ENCODE peak calls at places on chromosomes 2 and 18, in eight cellular contexts. L is fibroblast of villous mesenchyme, M is left ventricle myocardium inferior, V is endothelial cell, O is AG04450, Y is BE2C, U is cardiac fibroblast, W is testis. E is an unnamed sample.

GRCh38 chr2:124437811-124438210 is 412.7 kb downstream of the CNTNAP5 start:
- DNase-seq in L (no peak), M (no peak), V (peak; percentile 50), O (no peak), Y (no peak), U (peak; percentile 9), W (no peak), E (no peak)

GRCh38 chr2:61928816-61929471 is 23.5 kb downstream of the COMMD1 start:
- DNase-seq in L (peak; percentile 76), M (no peak), V (no peak), O (no peak), Y (no peak), U (no peak), W (no peak), E (peak; percentile 37)

GRCh38 chr2:22626621-22627020 is 758.4 kb upstream of the KLHL29 start:
- DNase-seq in L (no peak), M (no peak), V (peak; percentile 27), O (no peak), Y (peak; percentile 40), U (no peak), W (peak; percentile 35), E (no peak)

GRCh38 chr2:217935901-217936684 is 66.7 kb downstream of the TNS1 start:
- DNase-seq in L (peak; percentile 68), M (peak; percentile 11), V (no peak), O (no peak), Y (no peak), U (no peak), W (no peak), E (peak; percentile 77)

GRCh38 chr18:76943542-76944339 is 121.4 kb downstream of the ZNF236 start:
- DNase-seq in L (peak; percentile 98), M (no peak), V (no peak), O (peak; percentile 60), Y (no peak), U (peak; percentile 76), W (no peak), E (peak; percentile 87)

GRCh38 chr2:222827417-222827816 is 33.4 kb upstream of the ACSL3 start:
- DNase-seq in L (no peak), M (no peak), V (no peak), O (no peak), Y (no peak), U (no peak), W (no peak), E (no peak)

GRCh38 chr2:201674794-201675193 is 23.6 kb downstream of the MPP4 start:
- DNase-seq in L (no peak), M (no peak), V (no peak), O (no peak), Y (no peak), U (no peak), W (no peak), E (no peak)

GRCh38 chr2:61707984-61708852 is 145.6 kb downstream of the FAM161A start:
- DNase-seq in L (peak; percentile 33), M (no peak), V (no peak), O (peak; percentile 23), Y (no peak), U (peak; percentile 50), W (no peak), E (no peak)

GRCh38 chr2:238947243-238947760 is 99.4 kb downstream of the TWIST2 start:
- DNase-seq in L (no peak), M (no peak), V (peak; percentile 1), O (no peak), Y (no peak), U (no peak), W (peak; percentile 7), E (no peak)

GRCh38 chr2:130819226-130819914 is 17.3 kb upstream of the ARHGEF4 start:
- DNase-seq in L (no peak), M (no peak), V (no peak), O (no peak), Y (no peak), U (no peak), W (no peak), E (no peak)
- TF ChIP-seq CTCF in L (no peak), M (no peak), V (no peak), O (no peak), Y (no peak), U (no peak), W (no peak), E (no peak)

GRCh38 chr2:209556354-209556961 is 132.6 kb downstream of the MAP2 start:
- DNase-seq in L (peak; percentile 39), M (no peak), V (no peak), O (peak; percentile 8), Y (peak; percentile 14), U (peak; percentile 79), W (peak; percentile 23), E (peak; percentile 54)
- TF ChIP-seq CTCF in L (peak; percentile 54), M (peak; percentile 67), V (no peak), O (peak; percentile 75), Y (peak; percentile 76), U (peak; percentile 63), W (no peak), E (peak; percentile 82)

GRCh38 chr2:152646264-152646663 is 71.0 kb downstream of the PRPF40A start:
- DNase-seq in L (no peak), M (no peak), V (no peak), O (no peak), Y (no peak), U (no peak), W (no peak), E (no peak)

GRCh38 chr2:152646775-152647174 is 70.5 kb downstream of the PRPF40A start:
- DNase-seq in L (peak; percentile 67), M (no peak), V (no peak), O (peak; percentile 80), Y (no peak), U (peak; percentile 90), W (no peak), E (peak; percentile 90)

GRCh38 chr2:152647417-152648010 is 69.7 kb downstream of the PRPF40A start:
- DNase-seq in L (peak; percentile 38), M (peak; percentile 63), V (no peak), O (no peak), Y (no peak), U (no peak), W (peak; percentile 63), E (peak; percentile 67)

GRCh38 chr2:152649997-152650396 is 67.3 kb downstream of the PRPF40A start:
- DNase-seq in L (no peak), M (no peak), V (no peak), O (no peak), Y (no peak), U (no peak), W (no peak), E (no peak)

DNA sequence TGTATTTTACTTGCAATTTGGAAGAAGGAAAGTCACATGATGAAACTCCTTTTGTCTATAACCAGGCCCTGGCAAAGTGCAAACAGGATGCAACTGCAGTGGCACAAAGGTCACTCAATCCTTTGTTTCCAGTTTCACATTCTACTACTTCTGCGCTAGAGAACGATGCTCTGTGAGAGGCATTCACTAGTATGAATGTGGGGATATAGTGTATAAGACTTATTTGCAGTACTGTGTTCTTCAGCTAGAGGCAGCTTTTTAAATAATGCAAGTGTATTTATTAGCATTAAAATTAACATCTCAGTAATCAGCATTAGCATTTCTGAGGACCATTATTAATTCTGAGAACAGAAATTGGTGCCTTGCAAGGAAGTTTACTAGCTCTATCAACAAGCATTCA is 68.9 kb downstream of the PRPF40A start:
- DNase-seq in L (peak; percentile 18), M (no peak), V (no peak), O (no peak), Y (no peak), U (peak; percentile 29), W (no peak), E (peak; percentile 8)
- TF ChIP-seq CTCF in L (peak; percentile 33), M (peak; percentile 39), V (peak; percentile 59), O (peak; percentile 40), Y (peak; percentile 4), U (peak; percentile 32), W (no peak), E (peak; percentile 39)

DNA sequence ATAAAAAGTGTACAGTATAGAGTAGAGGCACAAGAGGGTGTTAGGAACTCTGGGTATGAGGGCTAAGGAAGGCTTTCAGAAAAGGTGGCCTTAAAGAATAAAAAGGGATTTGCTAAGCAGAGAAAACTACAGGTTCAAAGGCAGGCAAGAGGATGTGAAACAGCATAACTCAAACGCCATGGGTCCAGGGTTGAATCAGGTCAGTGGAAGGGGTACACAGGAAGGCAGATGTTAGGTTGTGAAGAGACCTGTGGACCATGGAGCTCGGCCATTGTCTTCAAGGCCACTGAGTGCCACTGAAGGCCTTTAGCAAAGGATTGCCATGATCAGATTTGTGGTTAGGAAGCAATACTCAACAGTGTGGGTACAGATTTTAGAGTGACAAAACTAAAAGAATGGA is 108.2 kb upstream of the FAM98A start:
- DNase-seq in L (no peak), M (no peak), V (no peak), O (no peak), Y (no peak), U (no peak), W (no peak), E (no peak)
- TF ChIP-seq CTCF in L (no peak), M (no peak), V (no peak), O (no peak), Y (no peak), U (no peak), W (no peak), E (no peak)

GRCh38 chr18:13103366-13103765 is 112.2 kb downstream of the CEP192 start:
- DNase-seq in L (peak; percentile 6), M (no peak), V (no peak), O (no peak), Y (no peak), U (peak; percentile 14), W (no peak), E (no peak)
- TF ChIP-seq CTCF in L (peak; percentile 31), M (no peak), V (peak; percentile 65), O (peak; percentile 19), Y (peak; percentile 24), U (peak; percentile 28), W (no peak), E (peak; percentile 37)